ENCODE peak calls at places on chromosomes 13 and 19, in ten cellular contexts. Y is foreskin fibroblast; U is heart left ventricle; V is hepatic stellate cell; B is chondrocyte; F is WTC11; Q is left colon; O is AG09319; R is activated T-cell treated with anti-CD3 and anti-CD28 coated beads for 24 hours; D is activated CD4-positive, CD25-positive, alpha-beta regulatory T cell. E is an unnamed sample.

GRCh38 chr19:48480151-48480475 is 10.9 kb downstream of the CYTH2 start:
- DNase-seq in D (no peak), U (peak), O (no peak), F (peak), V (no peak), Y (peak), Q (peak), R (peak), B (no peak), E (no peak)

GRCh38 chr19:6133231-6133630 is 2.2 kb upstream of the ACSBG2 start:
- DNase-seq in V (no peak), Q (no peak), B (no peak), U (no peak), Y (no peak), D (no peak), F (no peak), R (no peak), O (no peak), E (no peak)

GRCh38 chr19:19591133-19591825 is 27.2 kb downstream of the PBX4 start:
- DNase-seq in Q (no peak), R (peak), O (peak), D (peak), Y (peak), V (peak), B (no peak), F (peak), U (no peak), E (peak)

GRCh38 chr19:8641908-8642547 is 11.6 kb downstream of the NFILZ start:
- DNase-seq in B (no peak), U (no peak), Q (no peak), O (no peak), F (no peak), Y (peak), D (no peak), V (peak), R (no peak), E (peak)

GRCh38 chr13:88066847-88067246 is 395.7 kb downstream of the SLITRK5 start:
- DNase-seq in F (no peak), Y (no peak), U (no peak), B (no peak), D (no peak), R (no peak), V (no peak), Q (no peak), O (no peak), E (no peak)

GRCh38 chr13:106475852-106476251 is 59.6 kb downstream of the EFNB2 start:
- DNase-seq in U (no peak), F (no peak), Q (no peak), D (no peak), V (no peak), B (no peak), O (no peak), Y (no peak), R (no peak), E (no peak)

GRCh38 chr13:50127017-50127725 is 111.9 kb downstream of the KCNRG start:
- DNase-seq in D (no peak), F (peak), V (no peak), R (peak), O (no peak), B (peak), Q (peak), U (peak), Y (peak), E (peak)

GRCh38 chr19:3304871-3305423 is 61.4 kb upstream of the NFIC start:
- DNase-seq in B (no peak), Q (peak), V (peak), O (no peak), D (peak), Y (peak), R (peak), U (peak), F (peak), E (peak)

GRCh38 chr19:9406798-9407352 is 28.5 kb downstream of the ZNF266 start:
- DNase-seq in B (no peak), F (peak), D (peak), Q (peak), R (peak), Y (peak), O (peak), V (peak), U (peak), E (peak)

GRCh38 chr13:80742027-80742426 is 401.1 kb upstream of the SPRY2 start:
- DNase-seq in F (no peak), V (no peak), R (no peak), O (no peak), Y (no peak), B (no peak), D (no peak), Q (no peak), U (no peak), E (no peak)

GRCh38 chr13:101700598-101700997 is 248.1 kb downstream of the ITGBL1 start:
- DNase-seq in F (no peak), D (no peak), B (no peak), O (no peak), Q (no peak), R (no peak), Y (peak), V (peak), U (no peak), E (no peak)

GRCh38 chr19:28644261-28644660 is 568.7 kb downstream of the UQCRFS1 start:
- DNase-seq in D (no peak), O (no peak), Y (no peak), V (no peak), B (no peak), F (no peak), U (no peak), R (no peak), Q (no peak), E (no peak)

GRCh38 chr13:49374585-49375290 is 69.1 kb downstream of the CAB39L start:
- DNase-seq in Q (no peak), R (no peak), D (no peak), Y (peak), O (peak), B (no peak), U (no peak), V (peak), F (no peak), E (peak)

GRCh38 chr13:80630685-80631121 is 289.8 kb upstream of the SPRY2 start:
- DNase-seq in B (no peak), D (no peak), V (no peak), O (no peak), Q (no peak), F (no peak), U (peak), R (no peak), Y (peak), E (no peak)

GRCh38 chr19:1942934-1943555 is 2.1 kb downstream of the CSNK1G2 start:
- DNase-seq in V (no peak), B (no peak), F (no peak), Y (no peak), U (no peak), Q (no peak), R (no peak), D (no peak), O (no peak), E (no peak)

GRCh38 chr13:109630281-109630680 is 156.1 kb downstream of the IRS2 start:
- DNase-seq in Y (no peak), V (no peak), O (no peak), Q (no peak), B (no peak), F (no peak), D (no peak), R (no peak), U (no peak), E (no peak)

GRCh38 chr13:30884543-30884942 is 21.5 kb upstream of the MEDAG start:
- DNase-seq in U (no peak), R (no peak), D (no peak), Y (no peak), Q (no peak), F (no peak), O (no peak), V (no peak), B (no peak), E (no peak)

GRCh38 chr13:67225252-67226159 is 4.6 kb downstream of the PCDH9 start:
- DNase-seq in Y (no peak), F (no peak), V (no peak), B (peak), O (no peak), R (no peak), D (no peak), U (no peak), Q (no peak), E (no peak)